ENCODE peak calls at places on chromosome 22, in five cellular contexts. Z, R, U, E and T are unnamed samples.
A peak's percentile ranks its signal among the peaks of the same experiment; 100 is the strongest.

GRCh38 chr22:37509026-37509886 is 10.0 kb downstream of the CARD10 start:
- DNase-seq in Z (no peak), R (no peak), U (no peak), E (no peak), T (no peak)

GRCh38 chr22:35437038-35437437 is 37.1 kb downstream of the MCM5 start:
- DNase-seq in Z (no peak), R (peak; percentile 56), U (peak; percentile 88), E (no peak), T (no peak)

GRCh38 chr22:48919187-48919590 is 908.5 kb downstream of the BRD1 start:
- DNase-seq in Z (no peak), R (no peak), U (no peak), E (no peak), T (no peak)

GRCh38 chr22:31286360-31287255 is 5.7 kb downstream of the PIK3IP1 start:
- DNase-seq in Z (no peak), R (no peak), U (no peak), E (no peak), T (no peak)

GRCh38 chr22:38110008-38110862 is at the start of gene BAIAP2L2:
- DNase-seq in Z (peak; percentile 79), R (no peak), U (no peak), E (no peak), T (no peak)

GRCh38 chr22:30841264-30841663 is 127.3 kb downstream of the MORC2 start:
- DNase-seq in Z (no peak), R (no peak), U (no peak), E (no peak), T (no peak)

GRCh38 chr22:44807915-44808690 is 55.7 kb downstream of the ARHGAP8 start:
- DNase-seq in Z (peak; percentile 15), R (no peak), U (peak; percentile 43), E (no peak), T (peak; percentile 73)

GRCh38 chr22:24554316-24555159 is at the start of gene GUCD1:
- DNase-seq in Z (no peak), R (no peak), U (no peak), E (no peak), T (peak; percentile 29)

GRCh38 chr22:39559456-39560105 is 11.0 kb upstream of the CACNA1I start:
- DNase-seq in Z (no peak), R (peak; percentile 41), U (peak; percentile 69), E (no peak), T (peak; percentile 82)

GRCh38 chr22:35900483-35901168 is 128.0 kb downstream of the RBFOX2 start:
- DNase-seq in Z (no peak), R (no peak), U (no peak), E (no peak), T (no peak)

GRCh38 chr22:24427500-24428164 is at the start of gene ADORA2A:
- DNase-seq in Z (no peak), R (no peak), U (no peak), E (peak; percentile 35), T (no peak)

GRCh38 chr22:49601614-49602321 is 225.9 kb downstream of the BRD1 start:
- DNase-seq in Z (no peak), R (no peak), U (no peak), E (no peak), T (peak; percentile 44)

GRCh38 chr22:44042822-44043221 is 18.7 kb downstream of the PARVB start:
- DNase-seq in Z (no peak), R (no peak), U (no peak), E (no peak), T (no peak)

GRCh38 chr22:36924151-36924698 is 10.8 kb downstream of the CSF2RB start:
- DNase-seq in Z (no peak), R (no peak), U (no peak), E (no peak), T (no peak)

GRCh38 chr22:16801571-16801970 is 23.6 kb downstream of the XKR3 start:
- DNase-seq in Z (no peak), R (no peak), U (no peak), E (no peak), T (no peak)

GRCh38 chr22:44085743-44086741 is 61.9 kb downstream of the PARVB start:
- DNase-seq in Z (peak; percentile 43), R (peak; percentile 10), U (peak; percentile 23), E (peak; percentile 27), T (peak; percentile 24)

GRCh38 chr22:44583076-44583760 is 85.2 kb upstream of the RTL6 start:
- DNase-seq in Z (no peak), R (no peak), U (no peak), E (no peak), T (no peak)

GRCh38 chr22:33274214-33274828 is 216.1 kb upstream of the SYN3 start:
- DNase-seq in Z (peak; percentile 27), R (peak; percentile 7), U (peak; percentile 35), E (no peak), T (peak; percentile 73)

GRCh38 chr22:33271390-33272161 is 213.4 kb upstream of the SYN3 start:
- DNase-seq in Z (no peak), R (no peak), U (no peak), E (peak; percentile 95), T (no peak)

GRCh38 chr22:38260760-38261477 is 11.9 kb downstream of the TMEM184B start:
- DNase-seq in Z (peak; percentile 61), R (no peak), U (no peak), E (no peak), T (no peak)

GRCh38 chr22:49365910-49366309 is 461.8 kb downstream of the BRD1 start:
- DNase-seq in Z (no peak), R (no peak), U (no peak), E (no peak), T (no peak)

GRCh38 chr22:33519974-33520903 is 400.0 kb downstream of the LARGE1 start:
- DNase-seq in Z (no peak), R (no peak), U (no peak), E (no peak), T (no peak)

GRCh38 chr22:17072877-17073276 is 11.9 kb upstream of the IL17RA start:
- DNase-seq in Z (no peak), R (no peak), U (no peak), E (no peak), T (no peak)

GRCh38 chr22:24894998-24895397 is 51.5 kb downstream of the LHFPL7 start:
- DNase-seq in Z (peak; percentile 61), R (no peak), U (no peak), E (no peak), T (peak; percentile 25)

GRCh38 chr22:19005905-19006304 is 69.8 kb upstream of the PRODH start:
- DNase-seq in Z (no peak), R (no peak), U (no peak), E (no peak), T (no peak)

GRCh38 chr22:36156119-36156514 is 4.4 kb downstream of the APOL3 start:
- DNase-seq in Z (no peak), R (no peak), U (no peak), E (no peak), T (no peak)

GRCh38 chr22:23053912-23054530 is 16.3 kb upstream of the GNAZ start:
- DNase-seq in Z (no peak), R (no peak), U (no peak), E (no peak), T (peak; percentile 3)

GRCh38 chr22:30371981-30372380 is 15.2 kb downstream of the CCDC157 start:
- DNase-seq in Z (no peak), R (no peak), U (no peak), E (no peak), T (no peak)

GRCh38 chr22:33985506-33985905 is 65.2 kb upstream of the LARGE1 start:
- DNase-seq in Z (no peak), R (no peak), U (no peak), E (no peak), T (no peak)

GRCh38 chr22:24775769-24776492 is 1.4 kb upstream of the PIWIL3 start:
- DNase-seq in Z (no peak), R (no peak), U (no peak), E (no peak), T (no peak)

GRCh38 chr22:25153961-25154685 is 45.5 kb upstream of the CRYBB3 start:
- DNase-seq in Z (peak; percentile 36), R (no peak), U (no peak), E (no peak), T (no peak)

GRCh38 chr22:42766860-42767259 is 46.2 kb upstream of the A4GALT start:
- DNase-seq in Z (no peak), R (no peak), U (no peak), E (no peak), T (no peak)

GRCh38 chr22:35313311-35314121 is 13.8 kb downstream of the TOM1 start:
- DNase-seq in Z (peak; percentile 70), R (no peak), U (no peak), E (no peak), T (no peak)

DNA sequence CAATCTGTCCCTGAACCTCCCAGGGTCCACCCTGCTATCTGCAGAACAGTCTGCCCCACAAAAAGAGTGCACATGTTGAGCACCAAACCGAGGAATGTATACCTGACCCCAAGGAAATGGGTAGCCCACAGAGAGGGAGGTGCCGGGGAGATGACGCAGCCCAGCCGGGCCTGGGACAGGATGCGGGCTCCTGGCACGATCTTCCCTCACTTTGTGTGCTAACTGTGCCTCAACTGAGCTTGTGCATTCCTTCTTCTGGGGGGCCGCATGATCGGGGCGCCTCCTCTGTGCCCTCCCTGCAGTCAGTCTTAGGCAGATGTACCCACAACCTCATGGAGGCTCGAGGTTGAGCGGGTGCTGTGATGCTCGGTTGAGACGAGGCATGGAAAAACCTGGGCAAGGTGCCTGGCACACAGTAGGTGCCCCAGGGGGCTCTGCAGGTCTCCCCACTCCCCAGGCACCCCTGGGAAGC is 2.4 kb downstream of the GAS2L1 start:
- DNase-seq in Z (no peak), R (no peak), U (no peak), E (no peak), T (no peak)
- TF ChIP-seq ATF2 in Z (no peak), R (no peak), U (no peak), E (no peak), T (no peak)

DNA sequence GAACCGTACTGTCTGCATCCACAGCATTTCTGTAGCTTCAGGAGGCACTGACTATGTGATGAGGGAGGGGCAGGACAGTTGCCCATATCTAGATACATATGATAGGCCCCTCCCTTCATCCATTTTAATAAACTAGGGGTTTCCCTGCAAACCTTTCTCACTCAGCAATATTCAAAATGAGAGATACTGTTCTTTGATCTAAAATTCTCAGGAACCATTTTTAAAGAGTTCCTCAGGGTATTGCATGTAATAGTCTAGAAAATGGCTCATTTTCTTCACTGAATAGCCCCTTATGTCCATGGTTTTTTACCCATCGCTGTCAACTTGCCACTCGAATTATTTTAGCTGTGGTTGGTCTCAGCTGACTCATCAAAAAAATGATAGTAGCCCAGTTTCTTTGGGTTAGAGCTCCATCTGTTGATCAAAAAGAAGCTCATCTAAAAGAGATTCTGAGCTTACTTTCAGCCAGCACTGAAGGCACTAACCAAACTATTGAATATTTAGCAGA is 37.0 kb upstream of the DNAJB7 start:
- DNase-seq in Z (peak; percentile 62), R (no peak), U (peak; percentile 35), E (peak; percentile 44), T (no peak)
- TF ChIP-seq ATF2 in Z (no peak), R (no peak), U (no peak), E (no peak), T (no peak)

DNA sequence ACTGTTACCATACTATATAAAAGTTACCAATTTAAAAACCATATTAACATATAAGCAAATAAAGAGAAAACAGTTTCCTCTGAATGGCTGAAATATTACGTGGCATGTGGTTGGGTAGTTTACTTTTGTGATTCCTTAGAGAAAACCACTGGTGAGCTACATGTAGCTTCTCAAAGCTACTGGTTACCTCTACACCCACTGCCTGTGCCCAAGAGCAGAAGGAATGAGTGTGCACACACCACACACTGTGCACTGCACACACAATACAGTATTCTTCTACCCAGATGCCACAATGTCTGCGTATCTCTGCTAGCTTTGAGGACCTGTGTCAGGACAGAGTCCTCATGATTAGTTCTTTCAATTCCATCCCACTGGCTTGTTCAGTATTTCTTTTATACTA is 25.5 kb upstream of the YPEL1 start:
- DNase-seq in Z (no peak), R (no peak), U (no peak), E (no peak), T (no peak)
- TF ChIP-seq ATF2 in Z (no peak), R (no peak), U (no peak), E (no peak), T (no peak)

GRCh38 chr22:47171441-47172221 is 409.2 kb downstream of the TBC1D22A start:
- DNase-seq in Z (no peak), R (no peak), U (no peak), E (no peak), T (peak; percentile 8)
- TF ChIP-seq ATF2 in Z (no peak), R (no peak), U (no peak), E (no peak), T (no peak)